ENCODE peak calls at places on chromosomes 3 and 15, in eight cellular contexts. E, R, M, T, D, S, U and J are unnamed samples.

GRCh38 chr15:28873006-28873405 is 12.8 kb upstream of the APBA2 start:
- DNase-seq in R (no peak), S (no peak), U (no peak), M (no peak), E (no peak), T (peak; percentile 75), D (no peak), J (no peak)

GRCh38 chr3:66017084-66017990 is 21.4 kb downstream of the MAGI1 start:
- DNase-seq in U (no peak), S (no peak), D (no peak), R (no peak), E (no peak), T (no peak), M (no peak), J (no peak)

GRCh38 chr3:126113238-126113555 is 29.3 kb upstream of the SLC41A3 start:
- DNase-seq in M (no peak), E (no peak), D (no peak), S (no peak), U (no peak), R (no peak), T (no peak), J (no peak)

GRCh38 chr3:172853911-172854648 is 103.6 kb downstream of the ECT2 start:
- DNase-seq in T (no peak), M (no peak), U (no peak), D (no peak), R (no peak), S (no peak), E (no peak), J (no peak)

GRCh38 chr15:71306538-71306937 is 191.3 kb downstream of the THSD4 start:
- DNase-seq in E (no peak), D (no peak), M (no peak), R (no peak), S (no peak), U (no peak), T (no peak), J (no peak)

GRCh38 chr15:41870689-41871081 is 23.2 kb downstream of the SPTBN5 start:
- DNase-seq in U (no peak), S (no peak), R (no peak), D (no peak), T (no peak), M (peak; percentile 20), E (peak; percentile 67), J (no peak)

GRCh38 chr15:42270551-42270950 is 2.5 kb upstream of the GANC start:
- DNase-seq in U (no peak), E (no peak), T (no peak), S (no peak), M (no peak), R (no peak), D (no peak), J (no peak)

GRCh38 chr3:156230291-156230900 is 110.0 kb downstream of the KCNAB1 start:
- DNase-seq in S (no peak), T (no peak), U (no peak), D (no peak), M (no peak), R (no peak), E (no peak), J (no peak)

GRCh38 chr15:40764766-40765136 is 883 bp downstream of the GCHFR start:
- DNase-seq in D (no peak), S (no peak), U (no peak), R (no peak), T (no peak), M (no peak), E (peak; percentile 9), J (no peak)

GRCh38 chr3:34483290-34483887 is 685.0 kb downstream of the PDCD6IP start:
- DNase-seq in S (no peak), D (no peak), M (no peak), T (no peak), U (no peak), E (no peak), R (no peak), J (no peak)

GRCh38 chr15:71899665-71900064 is 89.3 kb downstream of the NR2E3 start:
- DNase-seq in S (no peak), D (no peak), R (no peak), U (no peak), E (no peak), T (no peak), M (no peak), J (no peak)

GRCh38 chr3:37458162-37458895 is 283.9 kb upstream of the LRRFIP2 start:
- DNase-seq in D (peak; percentile 48), E (no peak), S (peak; percentile 53), T (no peak), U (no peak), M (no peak), R (no peak), J (no peak)

GRCh38 chr15:39291036-39291435 is 289.8 kb upstream of the THBS1 start:
- DNase-seq in M (no peak), S (no peak), T (no peak), U (no peak), R (no peak), E (no peak), D (no peak), J (no peak)

GRCh38 chr3:193772389-193772788 is 179.4 kb downstream of the OPA1 start:
- DNase-seq in T (no peak), S (no peak), U (no peak), D (no peak), M (no peak), E (no peak), R (no peak), J (peak; percentile 6)

GRCh38 chr15:70014860-70015490 is 82.7 kb downstream of the TLE3 start:
- DNase-seq in T (no peak), S (no peak), D (no peak), R (no peak), E (no peak), U (peak; percentile 42), M (no peak), J (no peak)

GRCh38 chr3:108150200-108150599 is 59.4 kb upstream of the CD47 start:
- DNase-seq in S (no peak), R (peak; percentile 11), U (no peak), E (no peak), M (no peak), T (no peak), D (no peak), J (no peak)

GRCh38 chr3:174002543-174002942 is 605.0 kb downstream of the NLGN1 start:
- DNase-seq in E (no peak), U (no peak), T (no peak), D (no peak), M (no peak), R (no peak), S (no peak), J (no peak)
- H3K4me1 ChIP-seq in E (no peaks in the 10 kb centered on the region), U (no peaks in the 10 kb centered on the region), T (no peaks in the 10 kb centered on the region), D (no peaks in the 10 kb centered on the region), M (no peaks in the 10 kb centered on the region), R (no peaks in the 10 kb centered on the region), S (no peaks in the 10 kb centered on the region), J (no peaks in the 10 kb centered on the region)

DNA sequence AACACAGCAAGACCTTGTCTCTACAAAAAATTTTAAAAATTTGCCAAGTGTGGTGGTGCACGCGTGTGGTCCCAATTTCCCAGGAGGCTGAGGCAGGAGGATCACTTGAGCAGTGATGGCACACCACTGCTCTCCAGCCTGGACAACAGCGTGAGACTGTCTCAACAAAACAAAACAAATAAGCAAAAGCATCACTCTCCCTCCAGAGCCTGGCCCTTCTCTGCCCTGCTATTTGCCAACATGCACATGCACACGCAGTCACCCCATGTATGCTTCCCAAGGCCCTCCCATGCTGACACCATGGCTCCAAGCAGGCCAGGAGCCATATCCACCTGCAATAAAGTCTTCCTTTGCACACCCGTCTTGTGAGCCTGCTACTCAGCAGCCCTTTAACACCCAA is 2.1 kb downstream of the KIF9 start:
- DNase-seq in D (no peak), E (no peak), U (no peak), M (no peak), T (no peak), R (no peak), S (no peak), J (no peak)
- H3K27me3 ChIP-seq in D (no peaks in the 10 kb centered on the region), E (no peaks in the 10 kb centered on the region), U (no peaks in the 10 kb centered on the region), M (no peaks in the 10 kb centered on the region), T (no peaks in the 10 kb centered on the region), R (no peaks in the 10 kb centered on the region), S (no peaks in the 10 kb centered on the region), J (no peaks in the 10 kb centered on the region)

GRCh38 chr3:129611812-129612349 is 5.4 kb upstream of the PLXND1 start:
- DNase-seq in T (no peak), E (no peak), R (no peak), S (peak; percentile 77), D (peak; percentile 83), U (no peak), M (no peak), J (peak; percentile 75)

GRCh38 chr3:129609591-129610169 is 3.2 kb upstream of the PLXND1 start:
- DNase-seq in M (no peak), T (no peak), D (no peak), R (no peak), E (no peak), U (no peak), S (no peak), J (no peak)

GRCh38 chr3:129610276-129610675 is 3.8 kb upstream of the PLXND1 start:
- DNase-seq in U (no peak), D (peak; percentile 25), S (no peak), M (no peak), E (no peak), R (no peak), T (no peak), J (no peak)

GRCh38 chr3:129612350-129613204 is 6.1 kb upstream of the PLXND1 start:
- DNase-seq in E (no peak), R (no peak), D (peak; percentile 54), S (no peak), T (no peak), U (no peak), M (no peak), J (peak; percentile 66)

GRCh38 chr3:129611446-129611800 is 4.9 kb upstream of the PLXND1 start:
- DNase-seq in U (no peak), E (no peak), S (no peak), M (no peak), R (no peak), T (no peak), D (no peak), J (no peak)
- H3K4me1 ChIP-seq in U (peaks cover 70% of the 10 kb centered on the region), E (peaks cover 12% of the 10 kb centered on the region), S (peaks cover 23% of the 10 kb centered on the region), M (peaks cover 4% of the 10 kb centered on the region), R (peaks cover 24% of the 10 kb centered on the region), T (peaks cover 11% of the 10 kb centered on the region), D (peaks cover 86% of the 10 kb centered on the region), J (peaks cover 64% of the 10 kb centered on the region)

DNA sequence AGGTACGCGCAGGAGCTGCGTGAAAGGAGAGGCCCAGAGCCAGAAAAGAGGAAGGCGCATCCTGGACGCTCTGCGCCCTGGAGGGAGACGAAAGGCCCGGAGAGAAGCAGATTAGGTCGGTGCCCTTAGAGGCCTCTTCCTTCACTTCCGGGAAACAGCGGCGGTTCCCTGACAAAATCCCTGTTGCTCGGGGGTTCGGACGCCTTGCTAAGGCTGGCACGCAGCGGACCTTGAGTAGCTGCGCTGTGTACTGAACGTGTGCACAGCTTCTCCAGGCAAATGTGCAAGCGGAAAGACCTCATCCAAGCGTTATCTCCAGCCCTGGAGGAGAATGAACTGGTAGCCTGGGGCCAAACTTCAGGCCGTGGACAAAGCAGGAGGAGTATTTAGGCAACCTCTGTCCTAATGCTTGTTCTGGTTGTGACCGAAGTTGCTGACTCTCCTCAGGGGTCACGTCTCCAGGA is 3.0 kb upstream of the SOX14 start:
- DNase-seq in R (no peak), D (no peak), M (no peak), T (no peak), E (no peak), S (no peak), U (no peak), J (no peak)
- H3K27me3 ChIP-seq in R (peaks cover 6% of the 10 kb centered on the region), D (peaks cover 72% of the 10 kb centered on the region), M (no peaks in the 10 kb centered on the region), T (no peaks in the 10 kb centered on the region), E (peaks cover 5% of the 10 kb centered on the region), S (peaks cover 5% of the 10 kb centered on the region), U (peaks cover 76% of the 10 kb centered on the region), J (peaks cover 63% of the 10 kb centered on the region)